ENCODE peak calls at places on chromosomes 1 and 21, in five cellular contexts. One of them, this sample, is unnamed.

GRCh38 chr1:246390855-246391254 is 116.2 kb downstream of the SMYD3 start:
- DNase-seq in amygdala: no peak
- DNase-seq in activated gamma-delta T cell treated with Interleukin-2 at 50 U/mL for 16 hours: no peak
- DNase-seq in stimulated activated CD4-positive, alpha-beta T cell treated with anti-CD3 and anti-CD28 coated beads, Interleukin-2, amount 100 ng/mL, for 24 hours: no peak
- DNase-seq in colonic mucosa: no peak
- DNase-seq in this sample: no peak

GRCh38 chr1:171252482-171252881 is 4.2 kb downstream of the FMO1 start:
- DNase-seq in amygdala: no peak
- DNase-seq in activated gamma-delta T cell treated with Interleukin-2 at 50 U/mL for 16 hours: no peak
- DNase-seq in stimulated activated CD4-positive, alpha-beta T cell treated with anti-CD3 and anti-CD28 coated beads, Interleukin-2, amount 100 ng/mL, for 24 hours: no peak
- DNase-seq in colonic mucosa: peak; percentile 19
- DNase-seq in this sample: no peak

GRCh38 chr1:36913523-36914060 is 120.7 kb downstream of the GRIK3 start:
- DNase-seq in amygdala: no peak
- DNase-seq in activated gamma-delta T cell treated with Interleukin-2 at 50 U/mL for 16 hours: no peak
- DNase-seq in stimulated activated CD4-positive, alpha-beta T cell treated with anti-CD3 and anti-CD28 coated beads, Interleukin-2, amount 100 ng/mL, for 24 hours: no peak
- DNase-seq in colonic mucosa: no peak
- DNase-seq in this sample: no peak

GRCh38 chr1:119080586-119080985 is 59.9 kb downstream of the WARS2 start:
- DNase-seq in amygdala: no peak
- DNase-seq in activated gamma-delta T cell treated with Interleukin-2 at 50 U/mL for 16 hours: no peak
- DNase-seq in stimulated activated CD4-positive, alpha-beta T cell treated with anti-CD3 and anti-CD28 coated beads, Interleukin-2, amount 100 ng/mL, for 24 hours: no peak
- DNase-seq in colonic mucosa: no peak
- DNase-seq in this sample: no peak

GRCh38 chr1:193417945-193418744 is 231.7 kb upstream of the B3GALT2 start:
- DNase-seq in amygdala: no peak
- DNase-seq in activated gamma-delta T cell treated with Interleukin-2 at 50 U/mL for 16 hours: no peak
- DNase-seq in stimulated activated CD4-positive, alpha-beta T cell treated with anti-CD3 and anti-CD28 coated beads, Interleukin-2, amount 100 ng/mL, for 24 hours: no peak
- DNase-seq in colonic mucosa: no peak
- DNase-seq in this sample: no peak

GRCh38 chr1:18463984-18464664 is 16.6 kb upstream of the KLHDC7A start:
- DNase-seq in amygdala: no peak
- DNase-seq in activated gamma-delta T cell treated with Interleukin-2 at 50 U/mL for 16 hours: no peak
- DNase-seq in stimulated activated CD4-positive, alpha-beta T cell treated with anti-CD3 and anti-CD28 coated beads, Interleukin-2, amount 100 ng/mL, for 24 hours: no peak
- DNase-seq in colonic mucosa: peak; percentile 41
- DNase-seq in this sample: no peak

GRCh38 chr21:24759348-24760118 is 847.7 kb downstream of the MRPL39 start:
- DNase-seq in amygdala: no peak
- DNase-seq in activated gamma-delta T cell treated with Interleukin-2 at 50 U/mL for 16 hours: no peak
- DNase-seq in stimulated activated CD4-positive, alpha-beta T cell treated with anti-CD3 and anti-CD28 coated beads, Interleukin-2, amount 100 ng/mL, for 24 hours: no peak
- DNase-seq in colonic mucosa: no peak
- DNase-seq in this sample: no peak

GRCh38 chr1:99171126-99171813 is 93.0 kb upstream of the PLPPR4 start:
- DNase-seq in amygdala: no peak
- DNase-seq in activated gamma-delta T cell treated with Interleukin-2 at 50 U/mL for 16 hours: no peak
- DNase-seq in stimulated activated CD4-positive, alpha-beta T cell treated with anti-CD3 and anti-CD28 coated beads, Interleukin-2, amount 100 ng/mL, for 24 hours: no peak
- DNase-seq in colonic mucosa: no peak
- DNase-seq in this sample: no peak

GRCh38 chr1:174968750-174969244 is 30.9 kb upstream of the CACYBP start:
- DNase-seq in amygdala: no peak
- DNase-seq in activated gamma-delta T cell treated with Interleukin-2 at 50 U/mL for 16 hours: peak; percentile 24
- DNase-seq in stimulated activated CD4-positive, alpha-beta T cell treated with anti-CD3 and anti-CD28 coated beads, Interleukin-2, amount 100 ng/mL, for 24 hours: no peak
- DNase-seq in colonic mucosa: no peak
- DNase-seq in this sample: no peak

GRCh38 chr1:246583056-246583440 is 16.8 kb downstream of the CNST start:
- DNase-seq in amygdala: no peak
- DNase-seq in activated gamma-delta T cell treated with Interleukin-2 at 50 U/mL for 16 hours: no peak
- DNase-seq in stimulated activated CD4-positive, alpha-beta T cell treated with anti-CD3 and anti-CD28 coated beads, Interleukin-2, amount 100 ng/mL, for 24 hours: no peak
- DNase-seq in colonic mucosa: no peak
- DNase-seq in this sample: no peak

GRCh38 chr1:233603366-233603927 is 10.5 kb upstream of the KCNK1 start:
- DNase-seq in amygdala: no peak
- DNase-seq in activated gamma-delta T cell treated with Interleukin-2 at 50 U/mL for 16 hours: no peak
- DNase-seq in stimulated activated CD4-positive, alpha-beta T cell treated with anti-CD3 and anti-CD28 coated beads, Interleukin-2, amount 100 ng/mL, for 24 hours: no peak
- DNase-seq in colonic mucosa: no peak
- DNase-seq in this sample: no peak

GRCh38 chr1:221217029-221217428 is 337.8 kb downstream of the HLX start:
- DNase-seq in amygdala: no peak
- DNase-seq in activated gamma-delta T cell treated with Interleukin-2 at 50 U/mL for 16 hours: no peak
- DNase-seq in stimulated activated CD4-positive, alpha-beta T cell treated with anti-CD3 and anti-CD28 coated beads, Interleukin-2, amount 100 ng/mL, for 24 hours: no peak
- DNase-seq in colonic mucosa: no peak
- DNase-seq in this sample: no peak

GRCh38 chr1:201653883-201654282 is 115.0 kb downstream of the NAV1 start:
- DNase-seq in amygdala: no peak
- DNase-seq in activated gamma-delta T cell treated with Interleukin-2 at 50 U/mL for 16 hours: no peak
- DNase-seq in stimulated activated CD4-positive, alpha-beta T cell treated with anti-CD3 and anti-CD28 coated beads, Interleukin-2, amount 100 ng/mL, for 24 hours: no peak
- DNase-seq in colonic mucosa: no peak
- DNase-seq in this sample: no peak

GRCh38 chr1:223363057-223363855 is 720 bp downstream of the SUSD4 start:
- DNase-seq in amygdala: peak; percentile 47
- DNase-seq in activated gamma-delta T cell treated with Interleukin-2 at 50 U/mL for 16 hours: no peak
- DNase-seq in stimulated activated CD4-positive, alpha-beta T cell treated with anti-CD3 and anti-CD28 coated beads, Interleukin-2, amount 100 ng/mL, for 24 hours: peak; percentile 37
- DNase-seq in colonic mucosa: no peak
- DNase-seq in this sample: peak; percentile 30

GRCh38 chr1:179142889-179143299 is 61.0 kb downstream of the TOR3A start:
- DNase-seq in amygdala: no peak
- DNase-seq in activated gamma-delta T cell treated with Interleukin-2 at 50 U/mL for 16 hours: no peak
- DNase-seq in stimulated activated CD4-positive, alpha-beta T cell treated with anti-CD3 and anti-CD28 coated beads, Interleukin-2, amount 100 ng/mL, for 24 hours: no peak
- DNase-seq in colonic mucosa: no peak
- DNase-seq in this sample: no peak

GRCh38 chr1:229385853-229386456 is 43.1 kb upstream of the CCSAP start:
- DNase-seq in amygdala: no peak
- DNase-seq in activated gamma-delta T cell treated with Interleukin-2 at 50 U/mL for 16 hours: no peak
- DNase-seq in stimulated activated CD4-positive, alpha-beta T cell treated with anti-CD3 and anti-CD28 coated beads, Interleukin-2, amount 100 ng/mL, for 24 hours: no peak
- DNase-seq in colonic mucosa: no peak
- DNase-seq in this sample: no peak

GRCh38 chr1:172745014-172745413 is 86.1 kb downstream of the FASLG start:
- DNase-seq in amygdala: no peak
- DNase-seq in activated gamma-delta T cell treated with Interleukin-2 at 50 U/mL for 16 hours: peak; percentile 33
- DNase-seq in stimulated activated CD4-positive, alpha-beta T cell treated with anti-CD3 and anti-CD28 coated beads, Interleukin-2, amount 100 ng/mL, for 24 hours: no peak
- DNase-seq in colonic mucosa: peak; percentile 53
- DNase-seq in this sample: peak; percentile 27

GRCh38 chr1:57423135-57424131 is at the start of gene DAB1:
- DNase-seq in amygdala: peak; percentile 20
- DNase-seq in activated gamma-delta T cell treated with Interleukin-2 at 50 U/mL for 16 hours: no peak
- DNase-seq in stimulated activated CD4-positive, alpha-beta T cell treated with anti-CD3 and anti-CD28 coated beads, Interleukin-2, amount 100 ng/mL, for 24 hours: peak; percentile 20
- DNase-seq in colonic mucosa: no peak
- DNase-seq in this sample: no peak

GRCh38 chr1:203519053-203519770 is 25.3 kb downstream of the OPTC start:
- DNase-seq in amygdala: no peak
- DNase-seq in activated gamma-delta T cell treated with Interleukin-2 at 50 U/mL for 16 hours: no peak
- DNase-seq in stimulated activated CD4-positive, alpha-beta T cell treated with anti-CD3 and anti-CD28 coated beads, Interleukin-2, amount 100 ng/mL, for 24 hours: no peak
- DNase-seq in colonic mucosa: no peak
- DNase-seq in this sample: no peak

GRCh38 chr1:211734791-211735190 is 59.4 kb upstream of the NEK2 start:
- DNase-seq in amygdala: no peak
- DNase-seq in activated gamma-delta T cell treated with Interleukin-2 at 50 U/mL for 16 hours: no peak
- DNase-seq in stimulated activated CD4-positive, alpha-beta T cell treated with anti-CD3 and anti-CD28 coated beads, Interleukin-2, amount 100 ng/mL, for 24 hours: no peak
- DNase-seq in colonic mucosa: peak; percentile 77
- DNase-seq in this sample: no peak

GRCh38 chr1:26358411-26359384 is 4.8 kb upstream of the CRYBG2 start:
- DNase-seq in amygdala: no peak
- DNase-seq in activated gamma-delta T cell treated with Interleukin-2 at 50 U/mL for 16 hours: peak; percentile 62
- DNase-seq in stimulated activated CD4-positive, alpha-beta T cell treated with anti-CD3 and anti-CD28 coated beads, Interleukin-2, amount 100 ng/mL, for 24 hours: peak; percentile 66
- DNase-seq in colonic mucosa: peak; percentile 87
- DNase-seq in this sample: peak; percentile 89

GRCh38 chr1:147071142-147071541 is 101.1 kb downstream of the PRKAB2 start:
- DNase-seq in amygdala: no peak
- DNase-seq in activated gamma-delta T cell treated with Interleukin-2 at 50 U/mL for 16 hours: no peak
- DNase-seq in stimulated activated CD4-positive, alpha-beta T cell treated with anti-CD3 and anti-CD28 coated beads, Interleukin-2, amount 100 ng/mL, for 24 hours: no peak
- DNase-seq in colonic mucosa: no peak
- DNase-seq in this sample: no peak

GRCh38 chr1:59903136-59903754 is 23.3 kb downstream of the CYP2J2 start:
- DNase-seq in amygdala: no peak
- DNase-seq in activated gamma-delta T cell treated with Interleukin-2 at 50 U/mL for 16 hours: no peak
- DNase-seq in stimulated activated CD4-positive, alpha-beta T cell treated with anti-CD3 and anti-CD28 coated beads, Interleukin-2, amount 100 ng/mL, for 24 hours: peak; percentile 10
- DNase-seq in colonic mucosa: peak; percentile 47
- DNase-seq in this sample: no peak

GRCh38 chr1:60149254-60149653 is 75.7 kb upstream of the C1orf87 start:
- DNase-seq in amygdala: peak; percentile 1
- DNase-seq in activated gamma-delta T cell treated with Interleukin-2 at 50 U/mL for 16 hours: no peak
- DNase-seq in stimulated activated CD4-positive, alpha-beta T cell treated with anti-CD3 and anti-CD28 coated beads, Interleukin-2, amount 100 ng/mL, for 24 hours: no peak
- DNase-seq in colonic mucosa: peak; percentile 72
- DNase-seq in this sample: no peak

GRCh38 chr1:115782571-115783281 is 14.2 kb upstream of the CASQ2 start:
- DNase-seq in amygdala: no peak
- DNase-seq in activated gamma-delta T cell treated with Interleukin-2 at 50 U/mL for 16 hours: no peak
- DNase-seq in stimulated activated CD4-positive, alpha-beta T cell treated with anti-CD3 and anti-CD28 coated beads, Interleukin-2, amount 100 ng/mL, for 24 hours: no peak
- DNase-seq in colonic mucosa: no peak
- DNase-seq in this sample: no peak

GRCh38 chr1:12135612-12136011 is 31.2 kb upstream of the TNFRSF1B start:
- DNase-seq in amygdala: peak; percentile 13
- DNase-seq in activated gamma-delta T cell treated with Interleukin-2 at 50 U/mL for 16 hours: no peak
- DNase-seq in stimulated activated CD4-positive, alpha-beta T cell treated with anti-CD3 and anti-CD28 coated beads, Interleukin-2, amount 100 ng/mL, for 24 hours: no peak
- DNase-seq in colonic mucosa: no peak
- DNase-seq in this sample: no peak

GRCh38 chr1:9438431-9439073 is 100.7 kb upstream of the SLC25A33 start:
- DNase-seq in amygdala: peak; percentile 49
- DNase-seq in activated gamma-delta T cell treated with Interleukin-2 at 50 U/mL for 16 hours: no peak
- DNase-seq in stimulated activated CD4-positive, alpha-beta T cell treated with anti-CD3 and anti-CD28 coated beads, Interleukin-2, amount 100 ng/mL, for 24 hours: no peak
- DNase-seq in colonic mucosa: no peak
- DNase-seq in this sample: no peak

GRCh38 chr1:6157132-6157527 is 23.0 kb downstream of the CHD5 start:
- DNase-seq in amygdala: no peak
- DNase-seq in activated gamma-delta T cell treated with Interleukin-2 at 50 U/mL for 16 hours: no peak
- DNase-seq in stimulated activated CD4-positive, alpha-beta T cell treated with anti-CD3 and anti-CD28 coated beads, Interleukin-2, amount 100 ng/mL, for 24 hours: no peak
- DNase-seq in colonic mucosa: no peak
- DNase-seq in this sample: no peak

GRCh38 chr1:7810395-7810794 is 26.3 kb downstream of the PER3 start:
- DNase-seq in amygdala: no peak
- DNase-seq in activated gamma-delta T cell treated with Interleukin-2 at 50 U/mL for 16 hours: no peak
- DNase-seq in stimulated activated CD4-positive, alpha-beta T cell treated with anti-CD3 and anti-CD28 coated beads, Interleukin-2, amount 100 ng/mL, for 24 hours: peak; percentile 44
- DNase-seq in colonic mucosa: no peak
- DNase-seq in this sample: no peak

GRCh38 chr1:25204797-25205441 is 27.4 kb downstream of the SYF2 start:
- DNase-seq in amygdala: no peak
- DNase-seq in activated gamma-delta T cell treated with Interleukin-2 at 50 U/mL for 16 hours: peak; percentile 16
- DNase-seq in stimulated activated CD4-positive, alpha-beta T cell treated with anti-CD3 and anti-CD28 coated beads, Interleukin-2, amount 100 ng/mL, for 24 hours: no peak
- DNase-seq in colonic mucosa: no peak
- DNase-seq in this sample: no peak

GRCh38 chr1:31984419-31985347 is 29.0 kb upstream of the KHDRBS1 start:
- DNase-seq in amygdala: no peak
- DNase-seq in activated gamma-delta T cell treated with Interleukin-2 at 50 U/mL for 16 hours: peak; percentile 42
- DNase-seq in stimulated activated CD4-positive, alpha-beta T cell treated with anti-CD3 and anti-CD28 coated beads, Interleukin-2, amount 100 ng/mL, for 24 hours: peak; percentile 30
- DNase-seq in colonic mucosa: no peak
- DNase-seq in this sample: peak; percentile 16

GRCh38 chr21:36717901-36718465 is 19.1 kb downstream of the SIM2 start:
- DNase-seq in amygdala: no peak
- DNase-seq in activated gamma-delta T cell treated with Interleukin-2 at 50 U/mL for 16 hours: no peak
- DNase-seq in stimulated activated CD4-positive, alpha-beta T cell treated with anti-CD3 and anti-CD28 coated beads, Interleukin-2, amount 100 ng/mL, for 24 hours: no peak
- DNase-seq in colonic mucosa: no peak
- DNase-seq in this sample: no peak

GRCh38 chr1:214416417-214417212 is 134.8 kb downstream of the PTPN14 start:
- DNase-seq in amygdala: no peak
- DNase-seq in activated gamma-delta T cell treated with Interleukin-2 at 50 U/mL for 16 hours: no peak
- DNase-seq in stimulated activated CD4-positive, alpha-beta T cell treated with anti-CD3 and anti-CD28 coated beads, Interleukin-2, amount 100 ng/mL, for 24 hours: no peak
- DNase-seq in colonic mucosa: no peak
- DNase-seq in this sample: no peak

GRCh38 chr1:45622267-45622890 is 1.5 kb downstream of the CCDC17 start:
- DNase-seq in amygdala: no peak
- DNase-seq in activated gamma-delta T cell treated with Interleukin-2 at 50 U/mL for 16 hours: no peak
- DNase-seq in stimulated activated CD4-positive, alpha-beta T cell treated with anti-CD3 and anti-CD28 coated beads, Interleukin-2, amount 100 ng/mL, for 24 hours: no peak
- DNase-seq in colonic mucosa: no peak
- DNase-seq in this sample: no peak

GRCh38 chr1:152167835-152168534 is 9.0 kb upstream of the RPTN start:
- DNase-seq in amygdala: no peak
- DNase-seq in activated gamma-delta T cell treated with Interleukin-2 at 50 U/mL for 16 hours: no peak
- DNase-seq in stimulated activated CD4-positive, alpha-beta T cell treated with anti-CD3 and anti-CD28 coated beads, Interleukin-2, amount 100 ng/mL, for 24 hours: no peak
- DNase-seq in colonic mucosa: no peak
- DNase-seq in this sample: no peak

GRCh38 chr1:13917607-13918006 is 217.6 kb downstream of the PRDM2 start:
- DNase-seq in amygdala: no peak
- DNase-seq in activated gamma-delta T cell treated with Interleukin-2 at 50 U/mL for 16 hours: no peak
- DNase-seq in stimulated activated CD4-positive, alpha-beta T cell treated with anti-CD3 and anti-CD28 coated beads, Interleukin-2, amount 100 ng/mL, for 24 hours: no peak
- DNase-seq in colonic mucosa: no peak
- DNase-seq in this sample: no peak

GRCh38 chr1:193406901-193407300 is 220.5 kb upstream of the B3GALT2 start:
- DNase-seq in amygdala: no peak
- DNase-seq in activated gamma-delta T cell treated with Interleukin-2 at 50 U/mL for 16 hours: no peak
- DNase-seq in stimulated activated CD4-positive, alpha-beta T cell treated with anti-CD3 and anti-CD28 coated beads, Interleukin-2, amount 100 ng/mL, for 24 hours: no peak
- DNase-seq in colonic mucosa: peak; percentile 25
- DNase-seq in this sample: peak; percentile 8

GRCh38 chr1:201419241-201419640 is 2.3 kb downstream of the TNNI1 start:
- DNase-seq in amygdala: no peak
- DNase-seq in activated gamma-delta T cell treated with Interleukin-2 at 50 U/mL for 16 hours: no peak
- DNase-seq in stimulated activated CD4-positive, alpha-beta T cell treated with anti-CD3 and anti-CD28 coated beads, Interleukin-2, amount 100 ng/mL, for 24 hours: no peak
- DNase-seq in colonic mucosa: no peak
- DNase-seq in this sample: no peak

This sample was measured in CD8-positive, alpha-beta T cell.